ENCODE peak calls at places on chromosomes 5 and 9, in four cellular contexts. W is HuH-7.5, K is AG08395, S is ACHN. C is an unnamed sample.

GRCh38 chr9:133520121-133520835 is 4.5 kb downstream of the MYMK start:
- DNase-seq in S (no peak), K (no peak), W (no peak), C (no peak)

GRCh38 chr9:18255158-18255629 is 218.8 kb upstream of the ADAMTSL1 start:
- DNase-seq in K (peak), W (peak), S (peak), C (peak)

GRCh38 chr9:121984726-121985402 is 108.2 kb downstream of the TTLL11 start:
- DNase-seq in W (no peak), S (no peak), K (peak), C (no peak)

GRCh38 chr9:37395229-37395628 is 27.3 kb upstream of the GRHPR start:
- DNase-seq in K (no peak), S (no peak), W (no peak), C (no peak)

GRCh38 chr5:95801961-95802360 is 20.6 kb downstream of the GLRX start:
- DNase-seq in S (no peak), W (no peak), K (no peak), C (no peak)

GRCh38 chr5:95081500-95082355 is 203.2 kb downstream of the MCTP1 start:
- DNase-seq in S (peak), K (peak), W (no peak), C (peak)

GRCh38 chr9:138073408-138073807 is 195.8 kb downstream of the CACNA1B start:
- DNase-seq in S (no peak), W (no peak), K (no peak), C (no peak)

GRCh38 chr5:174794941-174795672 is 70.7 kb downstream of the MSX2 start:
- DNase-seq in W (no peak), S (no peak), K (no peak), C (no peak)

GRCh38 chr9:74867483-74867882 is 20.2 kb downstream of the TRPM6 start:
- DNase-seq in K (no peak), S (no peak), W (no peak), C (no peak)

GRCh38 chr9:130414910-130415746 is 29.6 kb upstream of the ASS1 start:
- DNase-seq in W (no peak), S (no peak), K (no peak), C (no peak)

GRCh38 chr5:5321137-5321536 is 101.3 kb upstream of the ICE1 start:
- DNase-seq in S (no peak), W (no peak), K (no peak), C (no peak)

GRCh38 chr5:40224421-40224820 is 455.3 kb upstream of the PTGER4 start:
- DNase-seq in S (no peak), K (no peak), W (no peak), C (peak)

C was measured in kidney epithelial cell.